ENCODE peak calls at places on chromosome 15, in four cellular contexts. One of them, this sample, is unnamed.

GRCh38 chr15:84654689-84655453 is 788 bp upstream of the WDR73 start:
- DNase-seq in Right ventricle myocardium superior: peak; percentile 90
- DNase-seq in ELR: peak; percentile 86
- DNase-seq in Jurkat, Clone E6-1: peak; percentile 85
- DNase-seq in this sample: peak; percentile 75

GRCh38 chr15:40992241-40992741 is 39.0 kb downstream of the CHAC1 start:
- DNase-seq in Right ventricle myocardium superior: no peak
- DNase-seq in ELR: no peak
- DNase-seq in Jurkat, Clone E6-1: no peak
- DNase-seq in this sample: peak; percentile 45

GRCh38 chr15:86829251-86829650 is 749.6 kb downstream of the AGBL1 start:
- DNase-seq in Right ventricle myocardium superior: no peak
- DNase-seq in Jurkat, Clone E6-1: no peak
- DNase-seq in ELR: no peak
- DNase-seq in this sample: peak; percentile 4

GRCh38 chr15:38642689-38643270 is 78.2 kb upstream of the RASGRP1 start:
- DNase-seq in Jurkat, Clone E6-1: peak; percentile 72
- DNase-seq in Right ventricle myocardium superior: no peak
- DNase-seq in ELR: no peak
- DNase-seq in this sample: no peak

GRCh38 chr15:29571728-29572454 is 250.4 kb downstream of the TJP1 start:
- DNase-seq in Jurkat, Clone E6-1: no peak
- DNase-seq in Right ventricle myocardium superior: no peak
- DNase-seq in ELR: no peak
- DNase-seq in this sample: no peak

GRCh38 chr15:29139540-29140459 is 129.8 kb downstream of the NSMCE3 start:
- DNase-seq in Jurkat, Clone E6-1: peak; percentile 23
- DNase-seq in Right ventricle myocardium superior: peak; percentile 48
- DNase-seq in ELR: peak; percentile 48
- DNase-seq in this sample: no peak

GRCh38 chr15:83205725-83206324 is 1.8 kb downstream of the HDGFL3 start:
- DNase-seq in Jurkat, Clone E6-1: no peak
- DNase-seq in Right ventricle myocardium superior: no peak
- DNase-seq in ELR: peak; percentile 27
- DNase-seq in this sample: peak; percentile 77

GRCh38 chr15:92613841-92614240 is 41.7 kb downstream of the FAM174B start:
- DNase-seq in Right ventricle myocardium superior: no peak
- DNase-seq in Jurkat, Clone E6-1: no peak
- DNase-seq in ELR: no peak
- DNase-seq in this sample: no peak